ENCODE peak calls at places on chromosome 11, in four cellular contexts. F is K562, Z is H1, M is HepG2. W is an unnamed sample.

GRCh38 chr11:63564056-63564784 is 1.0 kb upstream of the PLAAT2 start:
- DNase-seq in F (no peak), Z (no peak), M (no peak), W (no peak)

GRCh38 chr11:132972565-132972964 is 559.7 kb downstream of the OPCML start:
- DNase-seq in F (no peak), Z (no peak), M (no peak), W (no peak)

GRCh38 chr11:134041791-134042696 is 26.8 kb upstream of the JAM3 start:
- DNase-seq in F (no peak), Z (no peak), M (no peak), W (no peak)

GRCh38 chr11:110295487-110296225 is 758 bp downstream of the RDX start:
- DNase-seq in F (peak; percentile 39), Z (no peak), M (no peak), W (no peak)

GRCh38 chr11:122197055-122197987 is 81.3 kb upstream of the BLID start:
- DNase-seq in F (no peak), Z (no peak), M (peak; percentile 57), W (peak; percentile 87)

GRCh38 chr11:59778122-59778521 is 22.9 kb downstream of the STX3 start:
- DNase-seq in F (no peak), Z (no peak), M (peak; percentile 29), W (peak; percentile 24)

GRCh38 chr11:32874144-32874543 is 18.5 kb upstream of the QSER1 start:
- DNase-seq in F (no peak), Z (no peak), M (peak; percentile 37), W (peak; percentile 47)

GRCh38 chr11:111764621-111765020 is 1.6 kb downstream of the PPP2R1B start:
- DNase-seq in F (no peak), Z (no peak), M (no peak), W (no peak)

GRCh38 chr11:117910525-117910924 is 18.7 kb downstream of the TMPRSS13 start:
- DNase-seq in F (peak; percentile 46), Z (no peak), M (no peak), W (no peak)

GRCh38 chr11:1153951-1154487 is 3.7 kb upstream of the MUC5AC start:
- DNase-seq in F (peak; percentile 45), Z (no peak), M (peak; percentile 61), W (peak; percentile 86)
- TF ChIP-seq RNF2 in F (no peak), Z (no peak), M (no peak), W (no peak)

GRCh38 chr11:86515297-86516094 is 140.8 kb downstream of the CCDC81 start:
- DNase-seq in F (no peak), Z (no peak), M (no peak), W (no peak)
- TF ChIP-seq RNF2 in F (no peak), Z (no peak), M (no peak), W (no peak)

GRCh38 chr11:107929611-107930200 is 1.5 kb downstream of the RAB39A start:
- DNase-seq in F (no peak), Z (no peak), M (no peak), W (no peak)
- TF ChIP-seq RNF2 in F (no peak), Z (no peak), M (no peak), W (no peak)

GRCh38 chr11:7572001-7572712 is 58.4 kb downstream of the PPFIBP2 start:
- DNase-seq in F (no peak), Z (no peak), M (peak; percentile 90), W (peak; percentile 84)
- TF ChIP-seq RNF2 in F (no peak), Z (no peak), M (no peak), W (no peak)

DNA sequence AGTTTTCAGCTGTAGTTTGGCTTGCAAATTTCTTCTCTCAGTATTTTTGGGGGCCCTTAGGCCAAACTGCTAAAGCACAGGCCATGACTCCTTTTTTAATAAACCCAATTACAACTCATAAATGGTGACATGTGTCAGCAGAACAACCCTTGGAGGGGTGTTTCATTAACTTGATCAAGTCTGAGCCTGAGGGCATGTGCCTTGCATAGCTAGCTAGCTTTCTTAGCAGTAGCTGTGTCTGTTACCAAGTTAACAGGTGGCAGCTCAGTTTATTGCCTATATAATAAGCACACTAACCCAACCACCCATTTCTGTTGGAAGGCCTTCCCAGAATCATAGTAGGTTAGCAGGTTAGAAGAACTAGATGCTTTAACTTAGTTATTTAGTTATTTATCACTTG is 950.3 kb upstream of the CCDC90B start:
- DNase-seq in F (no peak), Z (no peak), M (no peak), W (no peak)
- TF ChIP-seq RNF2 in F (no peak), Z (no peak), M (no peak), W (no peak)

GRCh38 chr11:8812438-8812837 is 98.6 kb upstream of the AKIP1 start:
- DNase-seq in F (no peak), Z (no peak), M (peak; percentile 35), W (no peak)

GRCh38 chr11:8810331-8811301 is 100.4 kb upstream of the AKIP1 start:
- DNase-seq in F (peak; percentile 61), Z (no peak), M (peak; percentile 63), W (no peak)

GRCh38 chr11:8809605-8810272 is 101.2 kb upstream of the AKIP1 start:
- DNase-seq in F (no peak), Z (no peak), M (peak; percentile 24), W (no peak)

GRCh38 chr11:8813658-8814057 is 97.3 kb upstream of the AKIP1 start:
- DNase-seq in F (peak; percentile 80), Z (peak; percentile 77), M (peak; percentile 83), W (peak; percentile 90)

GRCh38 chr11:8811571-8811970 is 99.4 kb upstream of the AKIP1 start:
- DNase-seq in F (no peak), Z (no peak), M (no peak), W (no peak)
- TF ChIP-seq RNF2 in F (no peak), Z (no peak), M (no peak), W (no peak)

DNA sequence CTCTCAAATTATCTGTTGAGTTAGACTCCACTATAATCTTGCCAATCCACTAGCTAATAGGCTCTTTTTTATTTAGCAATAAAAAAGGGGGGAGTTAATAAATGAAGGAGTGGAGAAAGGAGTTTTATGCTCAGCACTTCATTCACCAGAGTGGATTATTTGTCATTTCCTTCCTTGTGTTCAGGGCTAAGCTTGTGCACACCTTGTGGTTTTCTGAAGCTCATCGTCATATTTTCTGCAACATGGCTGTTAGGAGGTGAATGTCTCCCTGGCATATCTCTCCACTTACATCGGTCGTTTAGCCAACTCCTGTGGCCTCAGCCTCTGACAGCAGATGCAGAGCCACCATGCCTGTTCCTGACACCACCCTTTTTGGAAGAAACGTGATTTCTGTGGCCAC is 83.9 kb upstream of the MTNR1B start:
- DNase-seq in F (no peak), Z (no peak), M (no peak), W (no peak)
- TF ChIP-seq RNF2 in F (no peak), Z (no peak), M (no peak), W (no peak)

GRCh38 chr11:126491092-126491491 is 135.6 kb downstream of the ST3GAL4 start:
- DNase-seq in F (no peak), Z (no peak), M (no peak), W (no peak)
- TF ChIP-seq RNF2 in F (no peak), Z (no peak), M (no peak), W (no peak)

DNA sequence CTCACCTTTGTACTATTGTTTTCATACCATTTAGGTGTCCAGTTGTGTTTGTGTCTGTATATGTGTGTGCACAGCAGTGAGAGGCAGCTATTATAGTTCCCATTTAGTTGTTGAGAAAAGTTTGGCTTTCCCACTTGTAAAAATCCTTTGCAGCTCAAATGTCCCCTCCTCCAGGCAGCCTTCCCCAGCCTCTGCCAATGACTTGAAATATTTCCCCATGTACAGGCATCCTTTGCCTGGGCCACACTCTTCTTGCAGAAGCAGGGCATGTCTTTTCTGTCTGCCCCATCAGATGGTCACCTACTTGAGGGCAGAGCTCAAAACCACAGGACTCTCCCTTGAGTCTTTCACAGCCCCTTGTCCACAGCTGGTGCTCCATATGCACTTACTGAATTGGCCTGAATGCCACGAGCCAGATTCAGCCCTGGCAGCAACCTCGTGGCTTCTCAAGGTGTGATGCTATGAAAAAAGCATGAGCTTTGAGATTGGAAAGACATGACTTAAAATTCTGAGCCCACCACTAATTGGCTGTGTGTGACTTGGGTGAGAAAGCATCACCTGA is 39.3 kb downstream of the MYEOV start:
- DNase-seq in F (no peak), Z (no peak), M (no peak), W (no peak)
- TF ChIP-seq RNF2 in F (no peak), Z (no peak), M (no peak), W (no peak)